ENCODE peak calls at places on chromosomes 16 and 17, in six cellular contexts. T is A549; R is CD8-positive, alpha-beta T cell; E is AG09309; K is retinal pigment epithelial cell; G is OCI-LY7. P is an unnamed sample.

GRCh38 chr16:69064164-69064563 is 41.3 kb upstream of the HAS3 start:
- DNase-seq in T (no peak), R (no peak), E (no peak), K (no peak), G (no peak), P (no peak)

GRCh38 chr17:61251939-61252865 is 147.4 kb upstream of the TBX2 start:
- DNase-seq in T (no peak), R (peak), E (peak), K (peak), G (no peak), P (peak)

GRCh38 chr17:1627219-1627986 is 1.2 kb downstream of the SLC43A2 start:
- DNase-seq in T (no peak), R (no peak), E (no peak), K (no peak), G (peak), P (no peak)

GRCh38 chr17:66373079-66373478 is 70.7 kb downstream of the PRKCA start:
- DNase-seq in T (no peak), R (no peak), E (no peak), K (no peak), G (no peak), P (no peak)

GRCh38 chr16:73565263-73565662 is 517.3 kb upstream of the ZFHX3 start:
- DNase-seq in T (no peak), R (no peak), E (peak), K (no peak), G (no peak), P (no peak)

GRCh38 chr16:81975637-81976036 is 35.6 kb downstream of the SDR42E1 start:
- DNase-seq in T (no peak), R (no peak), E (no peak), K (no peak), G (no peak), P (no peak)

GRCh38 chr17:61323696-61324539 is 75.7 kb upstream of the TBX2 start:
- DNase-seq in T (no peak), R (no peak), E (no peak), K (no peak), G (no peak), P (no peak)

GRCh38 chr17:57296231-57296630 is 39.9 kb downstream of the MSI2 start:
- DNase-seq in T (no peak), R (no peak), E (no peak), K (no peak), G (no peak), P (no peak)

GRCh38 chr17:31068291-31068690 is 26.5 kb upstream of the NF1 start:
- DNase-seq in T (no peak), R (peak), E (no peak), K (no peak), G (peak), P (no peak)

GRCh38 chr16:65537336-65537735 is 415.5 kb upstream of the CDH11 start:
- DNase-seq in T (no peak), R (no peak), E (no peak), K (no peak), G (no peak), P (no peak)
- TF ChIP-seq CTCF in T (no peak), R (no peak), E (no peak), K (no peak), G (no peak), P (no peak)

DNA sequence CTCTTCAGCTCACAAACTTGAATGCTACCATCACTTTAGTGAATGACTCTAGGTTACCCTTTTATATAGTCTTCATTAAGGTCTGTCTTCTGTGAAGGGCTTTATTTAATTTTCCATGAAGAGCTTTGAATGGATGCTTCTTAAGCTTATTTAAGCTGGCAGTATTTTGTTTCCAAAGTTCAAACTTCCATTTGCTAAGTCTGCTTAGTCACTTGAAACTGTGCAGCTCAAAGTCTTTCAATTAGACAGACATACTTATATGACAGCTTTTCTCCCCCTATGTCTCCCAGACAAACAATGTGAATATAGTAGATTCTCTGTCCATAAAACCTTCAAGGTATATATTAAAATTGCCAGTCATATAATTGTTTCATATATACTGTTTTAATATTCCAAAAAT is 23.5 kb downstream of the TXNDC11 start:
- DNase-seq in T (no peak), R (no peak), E (no peak), K (no peak), G (no peak), P (no peak)
- H3K4me3 ChIP-seq in T (no peak), R (no peak), E (no peak), K (no peak), G (no peak), P (no peak)

DNA sequence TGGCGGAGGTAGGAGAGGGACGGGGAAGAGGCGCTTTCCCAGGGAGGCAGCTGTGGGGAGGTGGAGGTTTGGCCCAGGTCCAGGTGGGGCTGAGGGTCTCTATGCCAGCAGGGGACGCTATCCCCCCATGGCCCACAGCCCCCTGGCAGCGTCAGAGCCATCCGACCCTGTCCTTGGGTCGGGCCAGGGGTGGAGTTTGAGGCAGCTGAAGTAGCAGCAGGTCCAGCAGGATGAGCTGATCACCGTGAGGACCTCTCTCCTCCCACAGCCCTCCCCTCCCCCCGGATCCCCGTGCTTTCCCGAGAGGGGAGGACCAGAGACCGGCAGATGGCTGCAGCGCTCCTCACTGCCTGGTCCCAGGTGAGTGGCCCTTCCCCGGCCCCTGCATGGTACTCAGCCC is 3.2 kb downstream of the ZNF205 start:
- DNase-seq in T (no peak), R (no peak), E (no peak), K (no peak), G (no peak), P (no peak)
- TF ChIP-seq CTCF in T (no peak), R (no peak), E (no peak), K (no peak), G (peak), P (no peak)

DNA sequence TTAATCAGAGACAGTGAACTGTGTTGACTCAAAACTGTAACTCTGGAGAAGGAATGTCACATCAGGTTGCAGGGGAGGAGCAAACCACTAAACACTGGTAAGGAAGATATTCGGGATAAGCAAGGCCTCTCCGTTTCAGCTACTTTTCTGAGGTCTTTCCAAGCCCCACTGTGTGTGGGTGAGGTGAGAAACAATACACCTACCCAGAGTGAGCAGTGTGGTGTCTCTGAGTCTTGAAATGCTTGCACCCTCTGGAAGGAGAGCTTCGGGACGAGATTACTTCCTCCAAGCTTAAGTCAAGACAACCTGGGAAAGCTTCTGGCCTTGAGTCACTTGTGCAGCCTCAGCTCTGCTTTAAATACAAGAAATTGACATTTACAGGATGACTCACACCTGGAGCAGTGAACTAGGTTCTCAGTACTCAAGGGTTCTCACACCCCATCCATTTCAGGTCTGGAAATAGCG is 2.5 kb upstream of the MAP3K14 start:
- DNase-seq in T (peak), R (no peak), E (no peak), K (peak), G (no peak), P (no peak)
- H3K4me3 ChIP-seq in T (peak), R (no peak), E (no peak), K (no peak), G (no peak), P (no peak)

DNA sequence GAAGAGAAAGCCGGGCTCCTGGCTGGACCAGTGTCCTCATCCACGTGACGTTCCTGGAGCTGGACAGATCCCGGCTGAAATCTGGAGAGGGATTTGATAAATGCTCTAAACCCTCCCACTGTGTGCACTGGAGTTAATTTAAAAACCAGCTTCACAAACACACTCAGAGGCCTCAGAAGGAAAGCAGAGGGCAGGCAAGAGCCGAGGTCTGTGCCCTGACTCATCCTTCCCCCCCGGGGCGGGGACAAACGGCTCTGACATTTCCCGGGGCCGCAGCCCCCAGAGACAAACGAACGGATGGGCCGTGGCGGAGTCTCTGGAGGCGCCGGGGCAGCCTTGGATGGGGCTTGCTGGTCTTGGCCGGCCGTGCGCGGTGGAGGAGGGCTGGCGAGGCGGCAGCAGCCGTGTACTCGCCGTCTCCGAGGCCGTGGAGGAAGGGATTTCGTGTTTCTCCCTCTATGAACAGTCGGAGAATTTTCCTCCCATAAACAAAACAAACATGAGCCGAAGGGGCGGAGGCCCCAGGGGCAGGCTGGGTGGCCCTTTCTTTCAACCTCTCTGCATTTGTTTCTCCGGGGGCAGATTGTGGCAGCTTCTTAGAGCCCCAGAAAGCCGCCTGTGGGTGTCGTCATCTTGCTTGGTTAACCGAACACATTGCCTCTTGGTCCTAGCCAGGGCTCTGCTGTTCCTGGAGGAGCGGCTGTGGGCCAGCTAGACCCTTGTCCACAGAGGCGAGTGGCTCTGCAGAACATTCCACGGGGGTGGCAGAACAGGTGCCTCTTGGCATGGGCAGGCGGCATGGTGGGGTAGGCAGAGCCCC is 94.3 kb downstream of the NTN1 start:
- DNase-seq in T (peak), R (peak), E (no peak), K (no peak), G (no peak), P (peak)
- TF ChIP-seq CTCF in T (peak), R (no peak), E (peak), K (no peak), G (no peak), P (peak)

GRCh38 chr17:81148571-81148970 is 16.7 kb upstream of the PVALEF start:
- DNase-seq in T (no peak), R (no peak), E (no peak), K (no peak), G (no peak), P (no peak)
- H3K4me3 ChIP-seq in T (no peak), R (no peak), E (no peak), K (no peak), G (no peak), P (no peak)